ENCODE peak calls at places on chromosomes 11 and 22, in five cellular contexts. S is WTC11, D is lower lobe of right lung, A is adipocyte, U is kidney. O is an unnamed sample.

GRCh38 chr11:70713988-70714665 is 315.8 kb downstream of the CTTN start:
- DNase-seq in D (no peak), A (no peak), U (peak), S (peak), O (peak)

GRCh38 chr11:44313701-44314489 is 4.0 kb upstream of the ALX4 start:
- DNase-seq in A (peak), S (no peak), U (peak), D (no peak), O (no peak)

GRCh38 chr11:86162257-86162656 is 82.3 kb upstream of the EED start:
- DNase-seq in A (peak), D (peak), U (peak), S (no peak), O (no peak)

GRCh38 chr11:78586452-78587046 is 11.9 kb upstream of the NARS2 start:
- DNase-seq in A (no peak), D (no peak), U (no peak), S (no peak), O (no peak)

GRCh38 chr11:12258451-12258850 is 118.9 kb upstream of the PARVA start:
- DNase-seq in A (peak), U (no peak), S (no peak), D (no peak), O (no peak)

GRCh38 chr11:68142028-68142412 is 20.8 kb upstream of the CHKA start:
- DNase-seq in U (no peak), S (no peak), A (no peak), D (peak), O (no peak)

GRCh38 chr11:47233989-47234668 is 14.5 kb downstream of the ACP2 start:
- DNase-seq in A (peak), D (no peak), U (no peak), S (peak), O (peak)

GRCh38 chr22:42768385-42769035 is 47.8 kb upstream of the A4GALT start:
- DNase-seq in U (no peak), D (no peak), A (no peak), S (no peak), O (no peak)

GRCh38 chr11:87437844-87438223 is 400.1 kb downstream of the TMEM135 start:
- DNase-seq in D (no peak), S (no peak), A (peak), U (no peak), O (no peak)

GRCh38 chr11:69401715-69402114 is 79.7 kb upstream of the LINC01488 start:
- DNase-seq in U (no peak), A (no peak), D (no peak), S (no peak), O (no peak)

GRCh38 chr22:23034621-23035556 is 35.4 kb upstream of the GNAZ start:
- DNase-seq in U (no peak), A (no peak), S (no peak), D (no peak), O (no peak)

GRCh38 chr11:44842219-44842618 is 108.5 kb downstream of the TP53I11 start:
- DNase-seq in D (no peak), S (no peak), U (no peak), A (peak), O (no peak)

GRCh38 chr11:113401718-113402117 is 14.1 kb downstream of the ANKK1 start:
- DNase-seq in S (no peak), U (peak), D (peak), A (peak), O (no peak)

GRCh38 chr11:128965485-128965884 is 22.8 kb upstream of the TP53AIP1 start:
- DNase-seq in A (peak), U (no peak), D (no peak), S (no peak), O (no peak)

O was measured in H9.